ENCODE peak calls at places on chromosome 3, in nine cellular contexts. T is esophagus muscularis mucosa, B is stomach, O is sigmoid colon, Z is HepG2, I is H1, M is K562, X is transverse colon, E is breast epithelium. U is an unnamed sample. For H3K4me1, the result is how much of the 10 kb centered on the place peaks cover.

GRCh38 chr3:9754678-9755077 is 4.9 kb downstream of the OGG1 start:
- DNase-seq in T (no peak), B (no peak), O (no peak), Z (no peak), I (no peak), M (no peak), X (no peak), E (no peak), U (no peak)

GRCh38 chr3:37526511-37526910 is 335.2 kb upstream of the CTDSPL start:
- DNase-seq in T (no peak), B (no peak), O (peak), Z (no peak), I (no peak), M (no peak), X (peak), E (no peak), U (no peak)

GRCh38 chr3:14133876-14134275 is 9.0 kb downstream of the TMEM43 start:
- DNase-seq in T (no peak), B (no peak), O (no peak), Z (no peak), I (no peak), M (no peak), X (no peak), E (no peak), U (no peak)

GRCh38 chr3:119937229-119937628 is 155.3 kb downstream of the NR1I2 start:
- DNase-seq in T (no peak), B (no peak), O (no peak), Z (no peak), I (no peak), M (peak), X (no peak), E (no peak), U (no peak)

GRCh38 chr3:193132247-193132646 is 108.8 kb upstream of the PLAAT1 start:
- DNase-seq in T (no peak), B (no peak), O (no peak), Z (no peak), I (no peak), M (no peak), X (no peak), E (no peak), U (no peak)

GRCh38 chr3:108202834-108203233 is 19.4 kb downstream of the IFT57 start:
- DNase-seq in T (no peak), B (no peak), O (no peak), Z (no peak), I (peak), M (no peak), X (peak), E (no peak), U (no peak)

GRCh38 chr3:190319660-190320059 is 2.6 kb downstream of the CLDN1 start:
- DNase-seq in T (no peak), B (no peak), O (no peak), Z (no peak), I (no peak), M (no peak), X (no peak), E (no peak), U (no peak)

GRCh38 chr3:73540969-73541740 is 83.6 kb downstream of the PDZRN3 start:
- DNase-seq in T (no peak), B (no peak), O (no peak), Z (no peak), I (no peak), M (no peak), X (no peak), E (no peak), U (no peak)

GRCh38 chr3:37852771-37853170 is 8.9 kb upstream of the CTDSPL start:
- DNase-seq in T (no peak), B (no peak), O (no peak), Z (no peak), I (no peak), M (no peak), X (no peak), E (no peak), U (peak)

GRCh38 chr3:161266731-161267150 is 45.6 kb downstream of the NMD3 start:
- DNase-seq in T (no peak), B (no peak), O (no peak), Z (peak), I (no peak), M (no peak), X (no peak), E (no peak), U (no peak)

GRCh38 chr3:39383913-39384664 is 919 bp downstream of the SLC25A38 start:
- DNase-seq in T (peak), B (peak), O (peak), Z (peak), I (peak), M (peak), X (peak), E (peak), U (peak)

GRCh38 chr3:108092556-108092955 is 1.7 kb upstream of the CD47 start:
- DNase-seq in T (no peak), B (no peak), O (no peak), Z (no peak), I (no peak), M (no peak), X (no peak), E (no peak), U (no peak)

GRCh38 chr3:21718161-21718765 is 32.7 kb downstream of the ZNF385D start:
- DNase-seq in T (no peak), B (no peak), O (no peak), Z (no peak), I (no peak), M (no peak), X (no peak), E (no peak), U (no peak)

GRCh38 chr3:106943071-106943470 is 434.2 kb upstream of the CCDC54 start:
- DNase-seq in T (no peak), B (no peak), O (no peak), Z (no peak), I (no peak), M (no peak), X (no peak), E (no peak), U (no peak)

GRCh38 chr3:89946863-89947262 is 839.4 kb downstream of the EPHA3 start:
- DNase-seq in T (no peak), B (no peak), O (no peak), Z (no peak), I (no peak), M (no peak), X (peak), E (no peak), U (no peak)

GRCh38 chr3:10996345-10997050 is 4.0 kb downstream of the SLC6A1 start:
- DNase-seq in T (no peak), B (no peak), O (no peak), Z (no peak), I (no peak), M (no peak), X (no peak), E (no peak), U (no peak)

GRCh38 chr3:197613187-197613586 is 57.4 kb upstream of the BDH1 start:
- DNase-seq in T (no peak), B (no peak), O (no peak), Z (no peak), I (no peak), M (no peak), X (no peak), E (no peak), U (no peak)

GRCh38 chr3:25661694-25662455 is 2.8 kb downstream of the TOP2B start:
- DNase-seq in T (no peak), B (no peak), O (no peak), Z (no peak), I (no peak), M (no peak), X (no peak), E (no peak), U (no peak)

GRCh38 chr3:54046677-54047214 is 75.6 kb upstream of the CACNA2D3 start:
- DNase-seq in T (no peak), B (peak), O (no peak), Z (no peak), I (no peak), M (no peak), X (no peak), E (no peak), U (no peak)

GRCh38 chr3:129341331-129342141 is 62.9 kb downstream of the HMCES start:
- DNase-seq in T (no peak), B (no peak), O (no peak), Z (no peak), I (no peak), M (no peak), X (no peak), E (no peak), U (no peak)

GRCh38 chr3:177144922-177145321 is 52.4 kb downstream of the TBL1XR1 start:
- DNase-seq in T (no peak), B (no peak), O (no peak), Z (no peak), I (no peak), M (no peak), X (no peak), E (no peak), U (no peak)

GRCh38 chr3:155065537-155065936 is 14.6 kb upstream of the MME start:
- DNase-seq in T (no peak), B (no peak), O (no peak), Z (no peak), I (no peak), M (peak), X (no peak), E (no peak), U (no peak)

GRCh38 chr3:194300392-194300758 is 50.8 kb downstream of the CPN2 start:
- DNase-seq in T (no peak), B (peak), O (peak), Z (peak), I (peak), M (no peak), X (peak), E (peak), U (peak)

GRCh38 chr3:10248984-10249748 is 907 bp downstream of the TATDN2 start:
- DNase-seq in T (no peak), B (no peak), O (peak), Z (no peak), I (no peak), M (peak), X (peak), E (no peak), U (peak)

GRCh38 chr3:66396161-66396760 is 104.6 kb downstream of the LRIG1 start:
- DNase-seq in T (no peak), B (no peak), O (peak), Z (no peak), I (no peak), M (no peak), X (no peak), E (no peak), U (no peak)

GRCh38 chr3:127074900-127075360 is 92.0 kb downstream of the PLXNA1 start:
- DNase-seq in T (no peak), B (no peak), O (peak), Z (no peak), I (no peak), M (no peak), X (no peak), E (no peak), U (peak)

GRCh38 chr3:142647856-142648255 is 51.7 kb downstream of the PLS1 start:
- DNase-seq in T (no peak), B (no peak), O (no peak), Z (peak), I (no peak), M (peak), X (peak), E (no peak), U (no peak)

GRCh38 chr3:81554348-81554747 is 207.1 kb downstream of the GBE1 start:
- DNase-seq in T (no peak), B (no peak), O (no peak), Z (peak), I (no peak), M (no peak), X (no peak), E (no peak), U (no peak)

GRCh38 chr3:73401616-73402265 is 223.0 kb downstream of the PDZRN3 start:
- DNase-seq in T (no peak), B (no peak), O (peak), Z (no peak), I (no peak), M (no peak), X (peak), E (no peak), U (no peak)

GRCh38 chr3:141992512-141992911 is 116.1 kb downstream of the ATP1B3 start:
- DNase-seq in T (no peak), B (no peak), O (no peak), Z (no peak), I (no peak), M (no peak), X (no peak), E (no peak), U (no peak)

GRCh38 chr3:71029770-71030169 is 553.8 kb downstream of the FOXP1 start:
- DNase-seq in T (no peak), B (no peak), O (no peak), Z (no peak), I (no peak), M (no peak), X (no peak), E (no peak), U (no peak)

GRCh38 chr3:30073040-30073439 is 533.4 kb upstream of the TGFBR2 start:
- DNase-seq in T (no peak), B (no peak), O (no peak), Z (no peak), I (no peak), M (no peak), X (no peak), E (no peak), U (no peak)

GRCh38 chr3:27721717-27722564 is at the start of gene EOMES:
- DNase-seq in T (no peak), B (peak), O (no peak), Z (peak), I (no peak), M (no peak), X (peak), E (no peak), U (peak)

GRCh38 chr3:30894521-30895289 is at the start of gene GADL1:
- DNase-seq in T (no peak), B (peak), O (peak), Z (no peak), I (no peak), M (peak), X (no peak), E (no peak), U (peak)

GRCh38 chr3:88385090-88385489 is 235.3 kb downstream of the C3orf38 start:
- DNase-seq in T (no peak), B (no peak), O (no peak), Z (no peak), I (peak), M (no peak), X (no peak), E (no peak), U (no peak)

GRCh38 chr3:126537116-126537729 is 13.3 kb downstream of the CHST13 start:
- DNase-seq in T (no peak), B (no peak), O (peak), Z (no peak), I (no peak), M (no peak), X (no peak), E (no peak), U (peak)

DNA sequence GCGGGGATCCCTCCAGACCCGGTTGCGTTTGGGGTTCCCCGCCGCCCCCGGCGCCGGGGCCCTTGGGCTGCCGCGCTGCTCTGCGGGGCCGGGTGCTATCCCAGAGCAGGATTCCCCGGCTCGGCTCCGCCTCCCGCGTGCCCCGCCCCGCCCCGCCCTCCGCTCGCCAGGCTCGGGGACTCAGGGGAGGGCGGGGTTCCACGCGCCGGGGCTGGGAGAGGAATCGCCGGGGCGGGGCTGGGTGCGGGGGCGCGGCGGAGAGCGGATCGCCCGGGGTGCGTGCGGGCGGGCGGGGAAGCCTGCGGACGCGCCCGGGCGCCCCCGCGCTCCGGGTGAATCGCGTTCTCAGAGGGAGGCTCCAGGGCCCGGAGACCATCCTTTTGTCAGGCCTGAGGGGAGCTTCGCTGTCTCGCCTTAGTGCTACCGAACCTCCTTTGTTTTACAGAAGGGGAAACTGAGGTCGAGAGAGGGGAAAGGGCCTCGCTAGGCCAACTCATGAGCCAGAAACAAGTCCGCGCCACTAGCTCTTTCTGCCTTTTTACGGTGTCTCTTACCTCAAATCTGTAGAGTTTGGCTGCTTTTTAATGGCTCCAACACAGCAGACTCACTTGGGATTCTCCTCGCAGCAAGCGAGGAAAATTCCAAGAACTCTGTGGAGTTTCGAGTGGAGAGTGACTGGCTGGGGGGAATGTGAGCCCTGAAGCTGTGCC is at the start of gene TMEM158:
- DNase-seq in T (no peak), B (peak), O (peak), Z (peak), I (no peak), M (peak), X (peak), E (peak), U (peak)
- TF ChIP-seq POLR2A in T (no peak), B (no peak), O (no peak), Z (no peak), I (no peak), M (no peak), X (no peak), E (no peak), U (no peak)

GRCh38 chr3:170739410-170739809 is 130.6 kb downstream of the RPL22L1 start:
- DNase-seq in T (no peak), B (no peak), O (no peak), Z (no peak), I (no peak), M (no peak), X (no peak), E (no peak), U (no peak)
- H3K4me1 ChIP-seq in T (under half), B (under half), O (under half), Z (under half), I (under half), M (under half), X (under half), E (under half), U (under half)

GRCh38 chr3:32414527-32415202 is 23.0 kb downstream of the CMTM7 start:
- DNase-seq in T (no peak), B (peak), O (no peak), Z (no peak), I (no peak), M (no peak), X (peak), E (no peak), U (no peak)
- TF ChIP-seq POLR2AphosphoS5 in T (peak), B (peak), O (peak), Z (no peak), I (no peak), M (no peak), X (no peak), E (no peak), U (no peak)

GRCh38 chr3:171218069-171218468 is 191.5 kb upstream of the SLC2A2 start:
- DNase-seq in T (no peak), B (no peak), O (no peak), Z (no peak), I (no peak), M (no peak), X (no peak), E (no peak), U (no peak)
- TF ChIP-seq POLR2A in T (no peak), B (no peak), O (no peak), Z (no peak), I (no peak), M (no peak), X (no peak), E (no peak), U (no peak)

DNA sequence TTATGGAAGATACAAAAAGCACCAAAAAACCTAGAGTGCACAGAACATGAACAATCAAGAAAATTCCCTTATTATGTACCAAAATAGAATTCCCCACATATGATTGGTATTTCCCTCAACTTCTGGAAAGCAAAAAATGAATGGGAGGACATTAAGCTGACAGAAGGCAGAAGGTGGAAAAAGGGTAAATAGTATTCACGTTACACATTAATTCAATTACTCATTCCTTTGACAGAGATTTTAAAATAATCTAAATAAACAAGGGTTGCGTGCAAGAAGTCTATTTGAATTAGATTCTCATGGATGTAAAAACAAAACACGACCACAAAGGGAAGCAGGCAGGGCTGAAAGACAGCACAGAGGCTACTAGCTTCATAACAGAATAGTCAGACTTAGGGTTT is 260.5 kb upstream of the ZPLD1 start:
- DNase-seq in T (no peak), B (no peak), O (no peak), Z (no peak), I (no peak), M (no peak), X (no peak), E (no peak), U (no peak)
- H3K4me1 ChIP-seq in T (under half), B (under half), O (under half), Z (under half), I (under half), M (under half), X (under half), E (under half), U (under half)

GRCh38 chr3:52458031-52458760 is 2.8 kb downstream of the NISCH start:
- DNase-seq in T (no peak), B (no peak), O (no peak), Z (no peak), I (no peak), M (no peak), X (no peak), E (no peak), U (no peak)

GRCh38 chr3:52461874-52462273 is 6.5 kb downstream of the NISCH start:
- DNase-seq in T (no peak), B (no peak), O (no peak), Z (no peak), I (no peak), M (no peak), X (no peak), E (no peak), U (no peak)

GRCh38 chr3:52458770-52459540 is 3.6 kb downstream of the NISCH start:
- DNase-seq in T (no peak), B (no peak), O (no peak), Z (no peak), I (no peak), M (no peak), X (no peak), E (no peak), U (no peak)

GRCh38 chr3:52468336-52468735 is 12.9 kb downstream of the NISCH start:
- DNase-seq in T (no peak), B (no peak), O (no peak), Z (no peak), I (no peak), M (no peak), X (no peak), E (no peak), U (no peak)

GRCh38 chr3:52463420-52463819 is 8.0 kb downstream of the NISCH start:
- DNase-seq in T (no peak), B (no peak), O (no peak), Z (no peak), I (no peak), M (no peak), X (no peak), E (no peak), U (no peak)
- TF ChIP-seq POLR2AphosphoS5 in T (no peak), B (no peak), O (no peak), Z (no peak), I (no peak), M (no peak), X (no peak), E (no peak), U (no peak)

GRCh38 chr3:183254816-183255730 is 2.0 kb downstream of the B3GNT5 start:
- DNase-seq in T (no peak), B (peak), O (peak), Z (no peak), I (no peak), M (peak), X (no peak), E (no peak), U (no peak)

GRCh38 chr3:183253364-183253960 is 409 bp downstream of the B3GNT5 start:
- DNase-seq in T (no peak), B (peak), O (peak), Z (no peak), I (no peak), M (peak), X (peak), E (no peak), U (peak)

GRCh38 chr3:183252108-183252782 is 808 bp upstream of the B3GNT5 start:
- DNase-seq in T (no peak), B (no peak), O (peak), Z (no peak), I (no peak), M (no peak), X (no peak), E (no peak), U (no peak)

GRCh38 chr3:183252973-183253363 is at the start of gene B3GNT5:
- DNase-seq in T (no peak), B (peak), O (peak), Z (no peak), I (no peak), M (peak), X (peak), E (no peak), U (peak)

GRCh38 chr3:183253961-183254815 is 1.1 kb downstream of the B3GNT5 start:
- DNase-seq in T (no peak), B (peak), O (peak), Z (no peak), I (no peak), M (peak), X (peak), E (no peak), U (peak)
- TF ChIP-seq POLR2A in T (no peak), B (no peak), O (no peak), Z (no peak), I (peak), M (no peak), X (no peak), E (no peak), U (no peak)